ENCODE peak calls at places on chromosomes 12 and 14, in four cellular contexts. F is stimulated activated CD8-positive, alpha-beta memory T cell treated with anti-CD3 and anti-CD28 coated beads, Interleukin-4, amount 100 ng/mL, for 24 hours; J is AG09319; N is HCT116. U is an unnamed sample.

GRCh38 chr12:49352351-49352750 is 5.7 kb downstream of the DNAJC22 start:
- DNase-seq in N (no peak), J (no peak), F (no peak), U (no peak)

GRCh38 chr12:130593056-130593455 is 123.0 kb downstream of the RIMBP2 start:
- DNase-seq in N (no peak), J (no peak), F (no peak), U (no peak)

GRCh38 chr12:48764521-48764920 is 24.4 kb downstream of the ADCY6 start:
- DNase-seq in J (no peak), N (no peak), F (no peak), U (no peak)

GRCh38 chr12:129570796-129571400 is 332.9 kb downstream of the TMEM132D start:
- DNase-seq in J (no peak), F (no peak), N (no peak), U (no peak)

GRCh38 chr12:1660304-1661187 is 30.3 kb upstream of the ADIPOR2 start:
- DNase-seq in N (no peak), F (no peak), J (no peak), U (no peak)

GRCh38 chr12:93978553-93978952 is 169.8 kb upstream of the PLXNC1 start:
- DNase-seq in J (peak; percentile 73), F (no peak), N (no peak), U (no peak)

GRCh38 chr14:34713681-34714319 is 593 bp downstream of the CFL2 start:
- DNase-seq in F (peak; percentile 21), J (peak; percentile 40), N (no peak), U (no peak)

GRCh38 chr12:72288436-72288835 is 16.3 kb downstream of the TRHDE start:
- DNase-seq in F (no peak), N (no peak), J (no peak), U (no peak)

GRCh38 chr14:28542040-28542439 is 224.5 kb upstream of the FOXG1 start:
- DNase-seq in F (no peak), J (no peak), N (no peak), U (no peak)

GRCh38 chr14:99687284-99688209 is 3.4 kb downstream of the CYP46A1 start:
- DNase-seq in N (peak; percentile 15), F (no peak), J (no peak), U (no peak)

GRCh38 chr12:54495327-54495726 is 2.2 kb upstream of the NCKAP1L start:
- DNase-seq in N (no peak), J (no peak), F (no peak), U (no peak)

GRCh38 chr14:56708704-56709103 is 101.6 kb downstream of the OTX2 start:
- DNase-seq in F (no peak), N (no peak), J (no peak), U (no peak)

GRCh38 chr14:106556665-106557289 is 1030.4 kb downstream of the TMEM121 start:
- DNase-seq in N (no peak), J (no peak), F (peak; percentile 73), U (peak; percentile 83)

GRCh38 chr12:92324849-92325500 is 179.3 kb upstream of the BTG1 start:
- DNase-seq in N (no peak), J (no peak), F (no peak), U (no peak)

GRCh38 chr12:120408771-120409170 is 29.1 kb upstream of the COX6A1 start:
- DNase-seq in J (no peak), F (no peak), N (no peak), U (no peak)

GRCh38 chr12:14621821-14622220 is 54.1 kb upstream of the PLBD1 start:
- DNase-seq in F (no peak), N (no peak), J (no peak), U (no peak)

GRCh38 chr12:34341362-34341733 is 319.1 kb downstream of the ALG10 start:
- DNase-seq in N (no peak), J (no peak), F (no peak), U (no peak)

GRCh38 chr14:59318908-59319307 is 130.4 kb downstream of the DAAM1 start:
- DNase-seq in N (no peak), J (no peak), F (no peak), U (no peak)

GRCh38 chr12:96132819-96133218 is 61.4 kb upstream of the ELK3 start:
- DNase-seq in F (no peak), J (no peak), N (no peak), U (no peak)

GRCh38 chr12:105555556-105555973 is 225.1 kb downstream of the C12orf75 start:
- DNase-seq in N (no peak), J (no peak), F (no peak), U (no peak)

GRCh38 chr14:70183991-70184390 is 4.8 kb downstream of the SLC8A3 start:
- DNase-seq in F (no peak), J (no peak), N (no peak), U (no peak)

GRCh38 chr14:101813171-101813759 is 51.8 kb downstream of the PPP2R5C start:
- DNase-seq in F (no peak), J (no peak), N (no peak), U (no peak)

GRCh38 chr12:118061876-118062791 is 1.2 kb upstream of the WSB2 start:
- DNase-seq in N (no peak), J (no peak), F (no peak), U (peak; percentile 64)

GRCh38 chr12:122980192-122981035 is at the start of gene ARL6IP4:
- DNase-seq in F (peak; percentile 55), J (no peak), N (no peak), U (peak; percentile 86)

GRCh38 chr14:90503582-90503981 is 106.8 kb downstream of the CALM1 start:
- DNase-seq in J (no peak), F (no peak), N (no peak), U (no peak)

GRCh38 chr12:124916370-124917134 is 2.1 kb upstream of the UBC start:
- DNase-seq in F (no peak), J (no peak), N (peak; percentile 90), U (no peak)

GRCh38 chr14:102554835-102555819 is 37.3 kb upstream of the RCOR1 start:
- DNase-seq in J (no peak), F (peak; percentile 38), N (no peak), U (peak; percentile 79)

GRCh38 chr14:69366069-69366468 is 32.0 kb downstream of the ERH start:
- DNase-seq in J (no peak), N (no peak), F (no peak), U (no peak)